ENCODE peak calls at places on chromosomes 6 and 20, in four cellular contexts. One of them, this sample, is unnamed.

GRCh38 chr20:32126919-32127318 is 17.4 kb downstream of the TM9SF4 start:
- DNase-seq in GM20000: no peak
- DNase-seq in left lung: no peak
- DNase-seq in suprapubic skin: no peak
- DNase-seq in this sample: no peak

GRCh38 chr20:10783660-10784336 is 110.0 kb upstream of the JAG1 start:
- DNase-seq in suprapubic skin: no peak
- DNase-seq in left lung: no peak
- DNase-seq in GM20000: no peak
- DNase-seq in this sample: no peak

GRCh38 chr6:105106260-105106659 is 73.6 kb downstream of the POPDC3 start:
- DNase-seq in left lung: no peak
- DNase-seq in GM20000: no peak
- DNase-seq in suprapubic skin: no peak
- DNase-seq in this sample: no peak

GRCh38 chr6:156167289-156168076 is 609.7 kb upstream of the ARID1B start:
- DNase-seq in left lung: no peak
- DNase-seq in GM20000: no peak
- DNase-seq in suprapubic skin: no peak
- DNase-seq in this sample: no peak

GRCh38 chr6:74879234-74879633 is 326.6 kb downstream of the COL12A1 start:
- DNase-seq in GM20000: no peak
- DNase-seq in suprapubic skin: no peak
- DNase-seq in left lung: no peak
- DNase-seq in this sample: no peak

GRCh38 chr6:125700591-125701353 is 48.7 kb upstream of the HEY2 start:
- DNase-seq in GM20000: no peak
- DNase-seq in left lung: no peak
- DNase-seq in suprapubic skin: no peak
- DNase-seq in this sample: no peak

GRCh38 chr6:41553405-41553999 is 7.3 kb downstream of the FOXP4 start:
- DNase-seq in GM20000: no peak
- DNase-seq in suprapubic skin: no peak
- DNase-seq in left lung: no peak
- DNase-seq in this sample: no peak

GRCh38 chr20:22630698-22631097 is 46.3 kb upstream of the FOXA2 start:
- DNase-seq in suprapubic skin: no peak
- DNase-seq in GM20000: no peak
- DNase-seq in left lung: peak; percentile 43
- DNase-seq in this sample: no peak

GRCh38 chr6:69647726-69648125 is 149.1 kb downstream of the LMBRD1 start:
- DNase-seq in left lung: no peak
- DNase-seq in GM20000: no peak
- DNase-seq in suprapubic skin: no peak
- DNase-seq in this sample: no peak

GRCh38 chr6:119129148-119129967 is 50.9 kb upstream of the FAM184A start:
- DNase-seq in left lung: no peak
- DNase-seq in GM20000: peak; percentile 58
- DNase-seq in suprapubic skin: no peak
- DNase-seq in this sample: no peak

GRCh38 chr6:133705071-133705470 is 183.8 kb upstream of the TCF21 start:
- DNase-seq in left lung: no peak
- DNase-seq in GM20000: no peak
- DNase-seq in suprapubic skin: no peak
- DNase-seq in this sample: no peak

GRCh38 chr20:45359069-45359405 is 3.9 kb upstream of the SYS1 start:
- DNase-seq in suprapubic skin: no peak
- DNase-seq in GM20000: no peak
- DNase-seq in left lung: no peak
- DNase-seq in this sample: no peak

GRCh38 chr6:56669585-56669984 is 26.9 kb upstream of the DST start:
- DNase-seq in GM20000: no peak
- DNase-seq in suprapubic skin: no peak
- DNase-seq in left lung: no peak
- DNase-seq in this sample: no peak

GRCh38 chr6:56668158-56668557 is 25.5 kb upstream of the DST start:
- DNase-seq in GM20000: no peak
- DNase-seq in suprapubic skin: no peak
- DNase-seq in left lung: no peak
- DNase-seq in this sample: no peak

GRCh38 chr6:56669041-56669440 is 26.4 kb upstream of the DST start:
- DNase-seq in suprapubic skin: no peak
- DNase-seq in GM20000: no peak
- DNase-seq in left lung: no peak
- DNase-seq in this sample: no peak

GRCh38 chr6:56671651-56672461 is 29.2 kb upstream of the DST start:
- DNase-seq in suprapubic skin: no peak
- DNase-seq in GM20000: no peak
- DNase-seq in left lung: no peak
- DNase-seq in this sample: no peak

DNA sequence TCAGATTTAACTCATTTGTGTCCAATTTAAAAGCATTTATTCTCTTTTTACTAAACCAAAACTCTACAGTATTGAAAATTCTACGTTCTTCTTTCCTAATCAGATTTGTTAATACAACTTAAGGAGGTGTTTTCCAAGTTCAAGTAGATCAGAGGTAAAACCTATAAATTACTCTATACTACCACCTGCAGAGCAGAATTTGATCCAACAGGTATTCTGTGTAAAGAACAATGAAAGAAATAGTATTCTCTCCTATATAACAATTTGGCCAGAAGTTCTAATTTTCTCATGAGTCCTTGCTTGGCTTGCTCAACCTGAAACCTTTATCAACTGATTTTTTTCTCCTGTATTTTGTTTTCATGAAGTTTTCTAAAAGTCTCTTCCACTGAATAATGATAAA is 28.5 kb upstream of the DST start:
- DNase-seq in GM20000: no peak
- DNase-seq in left lung: no peak
- DNase-seq in suprapubic skin: no peak
- DNase-seq in this sample: no peak
- TF ChIP-seq CTCF in GM20000: no peak
- TF ChIP-seq CTCF in left lung: no peak
- TF ChIP-seq CTCF in suprapubic skin: no peak
- TF ChIP-seq CTCF in this sample: no peak

GRCh38 chr6:44658571-44658970 is 271.1 kb downstream of the CDC5L start:
- DNase-seq in suprapubic skin: no peak
- DNase-seq in left lung: no peak
- DNase-seq in GM20000: no peak
- DNase-seq in this sample: no peak

GRCh38 chr6:44659676-44660170 is 272.2 kb downstream of the CDC5L start:
- DNase-seq in suprapubic skin: no peak
- DNase-seq in GM20000: no peak
- DNase-seq in left lung: no peak
- DNase-seq in this sample: no peak

GRCh38 chr6:44655368-44656342 is 268.1 kb downstream of the CDC5L start:
- DNase-seq in left lung: peak; percentile 89
- DNase-seq in suprapubic skin: peak; percentile 94
- DNase-seq in GM20000: peak; percentile 69
- DNase-seq in this sample: peak; percentile 90

GRCh38 chr6:44660561-44661220 is 273.2 kb downstream of the CDC5L start:
- DNase-seq in suprapubic skin: no peak
- DNase-seq in GM20000: no peak
- DNase-seq in left lung: no peak
- DNase-seq in this sample: no peak

DNA sequence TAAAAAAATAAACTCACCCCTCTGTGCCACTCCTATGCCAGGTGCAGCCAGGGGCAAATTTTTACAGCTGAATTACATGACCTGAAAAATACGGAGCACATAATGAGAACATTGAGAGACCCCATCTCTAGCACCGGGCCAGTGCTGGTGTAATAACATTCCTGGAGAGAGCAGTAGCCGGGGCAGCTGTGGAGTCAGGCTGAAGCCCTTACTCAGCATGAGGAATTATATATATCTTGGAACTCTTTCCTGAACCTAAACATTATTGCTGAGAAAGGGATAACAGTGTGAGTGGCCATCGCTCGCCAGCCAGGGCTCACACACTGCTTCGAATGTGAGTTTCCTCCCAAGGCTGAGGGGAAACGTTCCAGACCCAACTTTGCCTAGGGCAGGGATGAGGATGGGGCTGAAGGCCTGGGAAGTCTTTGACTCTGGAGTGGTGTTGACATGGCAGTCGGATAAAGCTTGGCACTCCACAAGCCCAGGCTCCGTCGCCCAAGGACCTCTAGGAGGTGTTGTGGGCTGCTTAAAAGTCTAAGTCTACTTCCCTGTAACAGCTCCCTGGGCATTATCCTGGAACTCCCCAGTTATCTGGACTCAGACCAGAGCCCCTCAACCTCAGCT is 269.8 kb downstream of the CDC5L start:
- DNase-seq in GM20000: no peak
- DNase-seq in suprapubic skin: no peak
- DNase-seq in left lung: no peak
- DNase-seq in this sample: no peak
- TF ChIP-seq CTCF in GM20000: no peak
- TF ChIP-seq CTCF in suprapubic skin: no peak
- TF ChIP-seq CTCF in left lung: no peak
- TF ChIP-seq CTCF in this sample: peak; percentile 40

DNA sequence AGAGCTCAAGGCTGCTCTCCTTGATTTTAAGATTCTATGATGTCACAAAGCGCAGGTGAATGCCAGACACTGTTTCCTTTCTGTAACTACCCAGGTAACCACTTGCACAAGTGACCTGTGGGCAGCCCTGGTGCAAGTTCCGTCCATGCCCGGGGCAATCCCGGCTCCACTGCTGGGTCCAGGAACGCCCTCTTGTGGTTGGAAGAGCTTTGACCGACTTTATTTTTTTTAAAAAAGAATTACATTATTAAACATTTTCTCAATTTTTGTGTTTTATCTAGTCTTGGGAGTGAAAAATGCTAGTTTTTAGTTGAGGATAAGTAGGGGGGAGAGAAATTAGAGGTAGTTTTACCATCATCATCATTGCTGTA is 695.2 kb downstream of the QKI start:
- DNase-seq in suprapubic skin: no peak
- DNase-seq in GM20000: no peak
- DNase-seq in left lung: no peak
- DNase-seq in this sample: no peak
- TF ChIP-seq CTCF in suprapubic skin: no peak
- TF ChIP-seq CTCF in GM20000: peak; percentile 14
- TF ChIP-seq CTCF in left lung: no peak
- TF ChIP-seq CTCF in this sample: peak; percentile 48

GRCh38 chr6:152595507-152595906 is 41.7 kb downstream of the SYNE1 start:
- DNase-seq in suprapubic skin: no peak
- DNase-seq in left lung: no peak
- DNase-seq in GM20000: no peak
- DNase-seq in this sample: no peak
- TF ChIP-seq CTCF in suprapubic skin: no peak
- TF ChIP-seq CTCF in left lung: peak; percentile 37
- TF ChIP-seq CTCF in GM20000: no peak
- TF ChIP-seq CTCF in this sample: peak; percentile 48

GRCh38 chr6:139257821-139258398 is 33.9 kb downstream of the TXLNB start:
- DNase-seq in left lung: no peak
- DNase-seq in GM20000: no peak
- DNase-seq in suprapubic skin: no peak
- DNase-seq in this sample: no peak
- TF ChIP-seq CTCF in left lung: no peak
- TF ChIP-seq CTCF in GM20000: no peak
- TF ChIP-seq CTCF in suprapubic skin: no peak
- TF ChIP-seq CTCF in this sample: no peak

DNA sequence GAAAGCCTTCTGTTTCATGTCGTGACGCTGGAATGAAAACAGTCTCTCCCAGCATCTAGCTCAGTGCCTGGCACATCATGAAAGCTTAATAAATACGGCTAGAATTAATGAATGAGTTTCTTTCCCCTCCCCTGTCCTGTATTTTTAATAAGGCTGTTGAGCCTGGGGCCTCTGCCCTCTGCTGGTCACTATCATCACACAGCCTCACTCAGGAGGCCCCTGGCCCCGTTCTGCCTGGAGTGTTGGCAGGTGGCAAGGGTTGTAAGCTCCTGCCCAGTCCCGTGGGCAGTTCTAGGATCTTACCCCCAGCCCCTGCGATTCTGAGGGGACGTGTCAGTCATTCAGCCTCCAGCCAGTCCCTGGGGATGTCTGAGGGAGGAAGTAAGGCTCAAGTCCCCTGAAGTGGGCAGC is 41.4 kb downstream of the PHACTR3 start:
- DNase-seq in left lung: no peak
- DNase-seq in GM20000: no peak
- DNase-seq in suprapubic skin: no peak
- DNase-seq in this sample: peak; percentile 81
- TF ChIP-seq CTCF in left lung: no peak
- TF ChIP-seq CTCF in GM20000: no peak
- TF ChIP-seq CTCF in suprapubic skin: no peak
- TF ChIP-seq CTCF in this sample: no peak

GRCh38 chr20:48011025-48011424 is 225.7 kb upstream of the SULF2 start:
- DNase-seq in GM20000: no peak
- DNase-seq in left lung: no peak
- DNase-seq in suprapubic skin: no peak
- DNase-seq in this sample: no peak

GRCh38 chr20:48008850-48009535 is 223.7 kb upstream of the SULF2 start:
- DNase-seq in suprapubic skin: no peak
- DNase-seq in left lung: no peak
- DNase-seq in GM20000: no peak
- DNase-seq in this sample: no peak

GRCh38 chr20:48010623-48011022 is 225.3 kb upstream of the SULF2 start:
- DNase-seq in GM20000: no peak
- DNase-seq in left lung: no peak
- DNase-seq in suprapubic skin: no peak
- DNase-seq in this sample: no peak

GRCh38 chr20:48015136-48015925 is 230.1 kb upstream of the SULF2 start:
- DNase-seq in left lung: no peak
- DNase-seq in suprapubic skin: no peak
- DNase-seq in GM20000: no peak
- DNase-seq in this sample: peak; percentile 21

DNA sequence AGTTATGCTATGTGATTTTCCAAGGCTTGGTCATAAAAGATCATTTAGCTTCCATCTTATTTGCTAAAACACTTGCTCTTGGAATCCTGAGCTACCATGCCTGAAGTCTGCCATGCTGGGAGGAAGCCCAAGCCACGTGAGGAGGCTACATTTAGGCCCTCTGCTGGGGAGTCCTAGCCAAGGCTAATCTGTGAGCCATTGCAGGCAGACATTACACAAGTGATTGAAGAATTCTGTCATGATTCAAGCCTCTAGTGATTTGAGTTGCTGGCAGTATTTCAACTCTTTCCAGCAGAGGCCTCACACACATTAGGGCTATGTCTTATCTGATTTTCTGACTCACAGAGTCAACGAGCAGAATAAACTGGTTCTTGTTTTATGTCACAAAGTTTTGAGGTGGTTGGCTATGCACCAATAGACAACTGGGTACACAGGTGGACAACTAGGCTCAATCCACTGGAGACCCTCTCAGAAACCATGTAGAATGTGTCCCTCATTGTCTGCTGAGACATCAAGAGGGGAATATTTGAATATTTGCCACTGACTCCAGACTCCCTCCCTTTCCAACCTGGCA is 227.2 kb upstream of the SULF2 start:
- DNase-seq in suprapubic skin: no peak
- DNase-seq in left lung: no peak
- DNase-seq in GM20000: no peak
- DNase-seq in this sample: peak; percentile 15
- TF ChIP-seq CTCF in suprapubic skin: no peak
- TF ChIP-seq CTCF in left lung: no peak
- TF ChIP-seq CTCF in GM20000: no peak
- TF ChIP-seq CTCF in this sample: no peak

DNA sequence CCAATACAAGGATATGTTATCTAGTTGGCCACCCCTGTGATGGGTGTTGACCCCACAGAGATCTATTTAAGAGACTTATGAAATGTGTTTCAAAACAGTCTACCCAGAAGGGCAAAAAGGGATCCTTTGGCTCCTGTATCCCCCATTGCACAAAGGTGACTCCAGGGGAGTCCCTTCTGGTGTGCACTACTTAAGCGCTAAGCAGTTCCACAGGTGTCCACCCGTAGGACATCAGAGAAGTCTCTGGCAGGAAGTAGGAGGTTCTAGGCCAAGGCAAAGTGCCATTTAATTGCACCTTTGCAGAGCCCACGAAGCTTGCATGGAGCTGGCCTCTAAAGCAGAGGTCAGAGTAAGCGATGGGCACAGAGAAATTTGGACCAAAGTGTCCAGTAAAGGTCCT is 147.7 kb downstream of the MRPL14 start:
- DNase-seq in suprapubic skin: no peak
- DNase-seq in GM20000: no peak
- DNase-seq in left lung: no peak
- DNase-seq in this sample: no peak
- TF ChIP-seq CTCF in suprapubic skin: no peak
- TF ChIP-seq CTCF in GM20000: no peak
- TF ChIP-seq CTCF in left lung: no peak
- TF ChIP-seq CTCF in this sample: no peak